ENCODE peak calls at places on chromosome 12, in six cellular contexts. One of them, this sample, is unnamed.

GRCh38 chr12:130577348-130577747 is 138.8 kb downstream of the RIMBP2 start:
- DNase-seq in fibroblast of lung: no peak
- DNase-seq in breast epithelium: no peak
- DNase-seq in AG09309: no peak
- DNase-seq in GM12864: no peak
- DNase-seq in astrocyte: no peak
- DNase-seq in this sample: no peak

GRCh38 chr12:116241157-116241772 is 36.2 kb downstream of the MED13L start:
- DNase-seq in astrocyte: no peak
- DNase-seq in GM12864: no peak
- DNase-seq in AG09309: no peak
- DNase-seq in breast epithelium: no peak
- DNase-seq in fibroblast of lung: no peak
- DNase-seq in this sample: peak; percentile 28

GRCh38 chr12:113515082-113515856 is 43.6 kb upstream of the LHX5 start:
- DNase-seq in astrocyte: no peak
- DNase-seq in breast epithelium: no peak
- DNase-seq in fibroblast of lung: no peak
- DNase-seq in AG09309: no peak
- DNase-seq in GM12864: no peak
- DNase-seq in this sample: no peak

GRCh38 chr12:43131304-43131703 is 420.7 kb downstream of the ADAMTS20 start:
- DNase-seq in breast epithelium: no peak
- DNase-seq in AG09309: no peak
- DNase-seq in GM12864: no peak
- DNase-seq in astrocyte: peak; percentile 10
- DNase-seq in fibroblast of lung: peak; percentile 19
- DNase-seq in this sample: peak; percentile 16

GRCh38 chr12:622420-622819 is 40.8 kb downstream of the NINJ2 start:
- DNase-seq in fibroblast of lung: no peak
- DNase-seq in GM12864: no peak
- DNase-seq in AG09309: no peak
- DNase-seq in breast epithelium: no peak
- DNase-seq in astrocyte: no peak
- DNase-seq in this sample: peak; percentile 58

GRCh38 chr12:57089259-57090245 is 638 bp downstream of the NAB2 start:
- DNase-seq in fibroblast of lung: peak; percentile 57
- DNase-seq in breast epithelium: no peak
- DNase-seq in AG09309: no peak
- DNase-seq in astrocyte: peak; percentile 36
- DNase-seq in GM12864: no peak
- DNase-seq in this sample: peak; percentile 84

GRCh38 chr12:74415633-74416032 is 122.0 kb upstream of the ATXN7L3B start:
- DNase-seq in GM12864: no peak
- DNase-seq in astrocyte: peak; percentile 5
- DNase-seq in AG09309: no peak
- DNase-seq in fibroblast of lung: peak; percentile 14
- DNase-seq in breast epithelium: no peak
- DNase-seq in this sample: peak; percentile 39

GRCh38 chr12:13256705-13257045 is 60.1 kb downstream of the EMP1 start:
- DNase-seq in GM12864: no peak
- DNase-seq in fibroblast of lung: no peak
- DNase-seq in AG09309: no peak
- DNase-seq in astrocyte: no peak
- DNase-seq in breast epithelium: no peak
- DNase-seq in this sample: no peak

GRCh38 chr12:130702966-130703732 is 12.9 kb downstream of the RIMBP2 start:
- DNase-seq in fibroblast of lung: no peak
- DNase-seq in AG09309: no peak
- DNase-seq in astrocyte: no peak
- DNase-seq in breast epithelium: no peak
- DNase-seq in GM12864: no peak
- DNase-seq in this sample: no peak

GRCh38 chr12:49868449-49868848 is 25.5 kb upstream of the BCDIN3D start:
- DNase-seq in fibroblast of lung: no peak
- DNase-seq in AG09309: no peak
- DNase-seq in GM12864: no peak
- DNase-seq in astrocyte: no peak
- DNase-seq in breast epithelium: no peak
- DNase-seq in this sample: no peak

GRCh38 chr12:95694148-95694547 is 96.4 kb downstream of the NTN4 start:
- DNase-seq in GM12864: no peak
- DNase-seq in AG09309: no peak
- DNase-seq in astrocyte: no peak
- DNase-seq in breast epithelium: no peak
- DNase-seq in fibroblast of lung: peak; percentile 8
- DNase-seq in this sample: no peak

GRCh38 chr12:7555752-7556151 is 52.2 kb upstream of the CD163 start:
- DNase-seq in GM12864: no peak
- DNase-seq in fibroblast of lung: peak; percentile 8
- DNase-seq in breast epithelium: no peak
- DNase-seq in astrocyte: peak; percentile 4
- DNase-seq in AG09309: peak; percentile 59
- DNase-seq in this sample: peak; percentile 36

GRCh38 chr12:24109381-24110039 is 160.0 kb upstream of the SOX5 start:
- DNase-seq in GM12864: peak; percentile 39
- DNase-seq in fibroblast of lung: peak; percentile 21
- DNase-seq in astrocyte: peak; percentile 16
- DNase-seq in breast epithelium: no peak
- DNase-seq in AG09309: no peak
- DNase-seq in this sample: peak; percentile 38

GRCh38 chr12:3747976-3748619 is 4.8 kb downstream of the CRACR2A start:
- DNase-seq in fibroblast of lung: no peak
- DNase-seq in AG09309: no peak
- DNase-seq in GM12864: no peak
- DNase-seq in breast epithelium: peak; percentile 93
- DNase-seq in astrocyte: no peak
- DNase-seq in this sample: no peak

GRCh38 chr12:106780010-106780625 is 5.6 kb downstream of the RIC8B start:
- DNase-seq in astrocyte: no peak
- DNase-seq in fibroblast of lung: peak; percentile 34
- DNase-seq in AG09309: no peak
- DNase-seq in GM12864: no peak
- DNase-seq in breast epithelium: no peak
- DNase-seq in this sample: peak; percentile 33

GRCh38 chr12:56633465-56634241 is 3.5 kb upstream of the BAZ2A start:
- DNase-seq in fibroblast of lung: no peak
- DNase-seq in breast epithelium: no peak
- DNase-seq in astrocyte: no peak
- DNase-seq in GM12864: no peak
- DNase-seq in AG09309: no peak
- DNase-seq in this sample: no peak

GRCh38 chr12:109027767-109028166 is 6.9 kb upstream of the SVOP start:
- DNase-seq in astrocyte: no peak
- DNase-seq in GM12864: no peak
- DNase-seq in fibroblast of lung: peak; percentile 6
- DNase-seq in breast epithelium: no peak
- DNase-seq in AG09309: no peak
- DNase-seq in this sample: peak; percentile 49

GRCh38 chr12:129657179-129657578 is 246.6 kb downstream of the TMEM132D start:
- DNase-seq in AG09309: no peak
- DNase-seq in GM12864: no peak
- DNase-seq in breast epithelium: no peak
- DNase-seq in astrocyte: no peak
- DNase-seq in fibroblast of lung: no peak
- DNase-seq in this sample: no peak

GRCh38 chr12:131147894-131148293 is 194.2 kb downstream of the ADGRD1 start:
- DNase-seq in fibroblast of lung: no peak
- DNase-seq in breast epithelium: no peak
- DNase-seq in AG09309: no peak
- DNase-seq in astrocyte: no peak
- DNase-seq in GM12864: no peak
- DNase-seq in this sample: no peak

GRCh38 chr12:105485926-105486325 is 155.4 kb downstream of the C12orf75 start:
- DNase-seq in breast epithelium: no peak
- DNase-seq in astrocyte: peak; percentile 59
- DNase-seq in GM12864: no peak
- DNase-seq in fibroblast of lung: peak; percentile 73
- DNase-seq in AG09309: no peak
- DNase-seq in this sample: peak; percentile 42

DNA sequence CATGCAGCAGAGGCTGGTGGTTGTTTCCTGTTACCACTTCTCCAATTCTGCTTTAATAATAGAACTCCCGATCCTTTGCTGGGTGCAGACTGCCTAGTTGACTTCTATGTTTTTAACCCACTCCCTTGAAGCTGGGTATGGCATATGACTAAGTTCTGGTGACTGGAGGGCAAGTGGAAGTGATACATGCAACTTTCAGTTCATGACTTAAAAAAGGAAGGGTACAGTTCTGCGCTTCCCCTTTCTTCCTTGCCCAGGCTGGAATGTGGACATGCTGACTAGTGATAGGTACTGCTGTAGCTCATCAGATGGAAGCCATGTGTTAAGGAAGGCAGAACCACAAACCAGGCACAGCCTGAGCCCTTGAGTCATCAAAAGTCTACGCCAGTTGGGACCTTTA is 2.4 kb upstream of the A2M start:
- DNase-seq in AG09309: no peak
- DNase-seq in breast epithelium: no peak
- DNase-seq in fibroblast of lung: no peak
- DNase-seq in astrocyte: no peak
- DNase-seq in GM12864: peak; percentile 30
- DNase-seq in this sample: no peak
- H3K4me3 ChIP-seq in AG09309: no peak overlapping the region
- H3K4me3 ChIP-seq in breast epithelium: no peak overlapping the region
- H3K4me3 ChIP-seq in fibroblast of lung: no peak overlapping the region
- H3K4me3 ChIP-seq in astrocyte: no peak overlapping the region
- H3K4me3 ChIP-seq in GM12864: no peak overlapping the region
- H3K4me3 ChIP-seq in this sample: no peak overlapping the region

DNA sequence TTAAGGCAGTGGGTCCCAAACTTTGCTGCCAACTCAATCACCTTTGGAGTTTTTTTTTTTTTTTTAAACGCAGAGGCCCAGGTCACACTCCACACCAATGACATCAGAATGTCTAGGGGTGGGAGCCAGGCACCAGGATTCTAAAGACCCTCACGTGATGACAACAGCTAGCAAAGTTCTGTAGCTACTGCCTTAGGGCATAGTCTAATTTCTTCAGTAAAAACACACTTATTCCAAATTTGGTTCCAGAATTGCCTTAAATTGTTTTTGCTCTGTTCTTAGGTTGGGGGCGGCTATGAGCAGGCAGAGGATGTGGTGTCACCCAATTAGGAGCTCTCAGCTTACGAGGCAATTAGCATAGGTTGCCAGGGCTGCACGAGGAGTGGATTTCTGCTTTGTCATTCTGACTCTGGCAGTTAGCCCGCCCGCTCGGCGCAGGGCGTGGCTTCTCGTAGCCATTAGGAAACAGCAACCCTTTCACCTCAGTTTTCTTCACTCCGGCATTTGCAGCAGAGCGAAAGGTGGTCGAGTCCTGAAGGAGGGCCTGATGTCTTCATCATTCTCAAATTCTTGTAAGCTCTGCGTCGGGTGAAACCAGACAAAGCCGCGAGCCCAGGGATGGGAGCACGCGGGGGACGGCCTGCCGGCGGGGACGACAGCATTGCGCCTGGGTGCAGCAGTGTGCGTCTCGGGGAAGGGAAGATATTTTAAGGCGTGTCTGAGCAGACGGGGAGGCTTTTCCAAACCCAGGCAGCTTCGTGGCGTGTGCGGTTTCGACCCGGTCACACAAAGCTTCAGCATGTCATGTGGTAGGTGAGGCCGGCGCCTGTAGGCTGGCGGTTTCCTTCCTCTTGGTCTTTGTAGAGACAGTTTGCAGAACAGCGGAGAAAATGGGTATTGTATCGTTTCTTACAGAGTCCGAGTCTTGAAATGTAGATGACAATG is 16.7 kb upstream of the EID3 start:
- DNase-seq in breast epithelium: peak; percentile 92
- DNase-seq in fibroblast of lung: peak; percentile 95
- DNase-seq in AG09309: peak; percentile 97
- DNase-seq in GM12864: peak; percentile 96
- DNase-seq in astrocyte: peak; percentile 93
- DNase-seq in this sample: peak; percentile 99
- TF ChIP-seq CTCF in breast epithelium: peak; percentile 18
- TF ChIP-seq CTCF in fibroblast of lung: no peak
- TF ChIP-seq CTCF in AG09309: no peak
- TF ChIP-seq CTCF in GM12864: no peak
- TF ChIP-seq CTCF in astrocyte: no peak
- TF ChIP-seq CTCF in this sample: no peak

GRCh38 chr12:50925920-50926319 is 26.4 kb upstream of the HIGD1C start:
- DNase-seq in astrocyte: no peak
- DNase-seq in GM12864: no peak
- DNase-seq in breast epithelium: no peak
- DNase-seq in fibroblast of lung: no peak
- DNase-seq in AG09309: no peak
- DNase-seq in this sample: no peak

GRCh38 chr12:50927356-50927755 is 25.0 kb upstream of the HIGD1C start:
- DNase-seq in AG09309: no peak
- DNase-seq in breast epithelium: no peak
- DNase-seq in astrocyte: no peak
- DNase-seq in fibroblast of lung: no peak
- DNase-seq in GM12864: no peak
- DNase-seq in this sample: no peak

GRCh38 chr12:50927766-50928224 is 24.5 kb upstream of the HIGD1C start:
- DNase-seq in breast epithelium: no peak
- DNase-seq in fibroblast of lung: no peak
- DNase-seq in AG09309: no peak
- DNase-seq in astrocyte: no peak
- DNase-seq in GM12864: no peak
- DNase-seq in this sample: no peak

GRCh38 chr12:50925342-50925651 is 27.0 kb upstream of the HIGD1C start:
- DNase-seq in fibroblast of lung: no peak
- DNase-seq in AG09309: no peak
- DNase-seq in GM12864: no peak
- DNase-seq in breast epithelium: no peak
- DNase-seq in astrocyte: no peak
- DNase-seq in this sample: no peak

GRCh38 chr12:50926415-50926814 is 25.9 kb upstream of the HIGD1C start:
- DNase-seq in fibroblast of lung: no peak
- DNase-seq in AG09309: no peak
- DNase-seq in breast epithelium: no peak
- DNase-seq in GM12864: no peak
- DNase-seq in astrocyte: no peak
- DNase-seq in this sample: no peak
- H3K4me3 ChIP-seq in fibroblast of lung: peak overlapping the region; percentile 92
- H3K4me3 ChIP-seq in AG09309: no peak overlapping the region
- H3K4me3 ChIP-seq in breast epithelium: peak overlapping the region; percentile 82
- H3K4me3 ChIP-seq in GM12864: peak overlapping the region; percentile 34
- H3K4me3 ChIP-seq in astrocyte: no peak overlapping the region
- H3K4me3 ChIP-seq in this sample: peak overlapping the region; percentile 88

GRCh38 chr12:47123730-47124129 is 44.0 kb upstream of the AMIGO2 start:
- DNase-seq in AG09309: no peak
- DNase-seq in GM12864: no peak
- DNase-seq in fibroblast of lung: no peak
- DNase-seq in astrocyte: no peak
- DNase-seq in breast epithelium: no peak
- DNase-seq in this sample: no peak
- TF ChIP-seq CTCF in AG09309: no peak
- TF ChIP-seq CTCF in GM12864: no peak
- TF ChIP-seq CTCF in fibroblast of lung: no peak
- TF ChIP-seq CTCF in astrocyte: no peak
- TF ChIP-seq CTCF in breast epithelium: no peak
- TF ChIP-seq CTCF in this sample: no peak